ENCODE peak calls at places on chromosome 10, in ten cellular contexts. G is adrenal gland; X is WTC11; U is ELF-1; V is fibroblast of lung; R is substantia nigra; N is fibroblast of mammary gland; J is activated T-cell treated with anti-CD3 and anti-CD28 coated beads for 4 hours; A is stimulated activated CD4-positive, alpha-beta T cell treated with anti-CD3 and anti-CD28 coated beads, Interleukin-1b, Interleukin-23, amount 100 ng/mL, for 1 hour; Q is RWPE1. I is an unnamed sample.

GRCh38 chr10:60340973-60341372 is 48.7 kb downstream of the ANK3 start:
- DNase-seq in U (no peak), Q (no peak), N (peak; percentile 6), G (no peak), A (no peak), V (no peak), R (no peak), X (no peak), J (no peak), I (no peak)

GRCh38 chr10:75599875-75600648 is 168.6 kb downstream of the LRMDA start:
- DNase-seq in X (no peak), J (no peak), U (peak; percentile 68), Q (no peak), V (no peak), G (no peak), A (no peak), N (no peak), R (no peak), I (no peak)

GRCh38 chr10:44863344-44864041 is 47.6 kb upstream of the TMEM72 start:
- DNase-seq in V (peak; percentile 66), A (no peak), X (peak; percentile 43), Q (no peak), N (peak; percentile 7), J (no peak), R (no peak), G (no peak), U (peak; percentile 43), I (no peak)

GRCh38 chr10:28822719-28823464 is 145.6 kb downstream of the BAMBI start:
- DNase-seq in G (no peak), V (no peak), Q (no peak), A (no peak), R (no peak), J (no peak), U (peak; percentile 54), N (no peak), X (no peak), I (no peak)

GRCh38 chr10:69123747-69124557 is at the start of gene VPS26A:
- DNase-seq in U (peak; percentile 98), V (peak; percentile 96), J (peak; percentile 98), R (peak; percentile 99), A (peak; percentile 96), X (peak; percentile 99), Q (peak; percentile 99), N (peak; percentile 96), G (peak; percentile 99), I (peak; percentile 95)

GRCh38 chr10:74176380-74177139 is 25.5 kb downstream of the ADK start:
- DNase-seq in V (peak; percentile 93), G (peak; percentile 98), R (peak; percentile 99), A (peak; percentile 87), Q (peak; percentile 95), J (peak; percentile 90), N (peak; percentile 92), U (peak; percentile 97), X (peak; percentile 93), I (peak; percentile 86)

GRCh38 chr10:78779339-78779955 is 289.3 kb upstream of the ZMIZ1 start:
- DNase-seq in R (no peak), N (no peak), J (no peak), A (no peak), G (no peak), V (peak; percentile 32), X (no peak), Q (no peak), U (no peak), I (no peak)

GRCh38 chr10:24853661-24854060 is 98.7 kb downstream of the PRTFDC1 start:
- DNase-seq in V (no peak), N (peak; percentile 59), G (no peak), A (no peak), U (no peak), R (no peak), J (no peak), X (no peak), Q (no peak), I (peak; percentile 52)

GRCh38 chr10:25232229-25232628 is 57.4 kb downstream of the GPR158 start:
- DNase-seq in A (no peak), X (no peak), G (no peak), Q (no peak), J (no peak), V (no peak), U (no peak), N (no peak), R (no peak), I (no peak)

GRCh38 chr10:109886037-109886787 is 37.1 kb downstream of the XPNPEP1 start:
- DNase-seq in A (no peak), V (peak; percentile 54), N (no peak), R (no peak), G (no peak), U (no peak), Q (no peak), J (no peak), X (no peak), I (peak; percentile 34)

GRCh38 chr10:49162761-49163160 is 25.4 kb downstream of the TMEM273 start:
- DNase-seq in X (no peak), G (no peak), J (no peak), Q (no peak), V (no peak), A (no peak), N (no peak), R (no peak), U (no peak), I (no peak)

GRCh38 chr10:124619802-124620490 is 124.2 kb downstream of the FAM53B start:
- DNase-seq in Q (no peak), U (no peak), N (no peak), A (no peak), V (no peak), J (no peak), R (peak; percentile 85), X (no peak), G (no peak), I (no peak)

GRCh38 chr10:27525819-27526218 is 21.7 kb downstream of the RAB18 start:
- DNase-seq in R (no peak), J (no peak), U (no peak), Q (no peak), G (peak; percentile 21), A (no peak), X (no peak), V (peak; percentile 53), N (peak; percentile 76), I (peak; percentile 61)

GRCh38 chr10:22551966-22552365 is 162.4 kb downstream of the PIP4K2A start:
- DNase-seq in G (no peak), N (no peak), Q (no peak), J (no peak), X (no peak), R (no peak), A (no peak), U (no peak), V (no peak), I (no peak)

GRCh38 chr10:49609283-49610014 is 661 bp upstream of the SLC18A3 start:
- DNase-seq in R (no peak), Q (no peak), G (no peak), U (no peak), A (no peak), V (no peak), X (peak; percentile 68), J (no peak), N (no peak), I (no peak)

GRCh38 chr10:130924138-130924819 is 387.2 kb downstream of the TCERG1L start:
- DNase-seq in Q (peak; percentile 34), R (no peak), U (peak; percentile 81), J (no peak), A (no peak), N (no peak), V (no peak), G (peak; percentile 28), X (peak; percentile 30), I (no peak)

GRCh38 chr10:116708386-116708785 is 34.0 kb downstream of the HSPA12A start:
- DNase-seq in J (no peak), A (no peak), G (no peak), R (no peak), Q (no peak), U (no peak), N (peak; percentile 66), V (peak; percentile 94), X (no peak), I (peak; percentile 79)

GRCh38 chr10:61486738-61487396 is 33.7 kb upstream of the TMEM26 start:
- DNase-seq in J (no peak), V (peak; percentile 27), N (peak; percentile 77), R (no peak), X (no peak), A (no peak), Q (no peak), U (no peak), G (no peak), I (peak; percentile 75)

GRCh38 chr10:43471929-43472720 is 35.2 kb downstream of the ZNF487 start:
- DNase-seq in Q (no peak), A (no peak), N (no peak), X (no peak), V (no peak), R (no peak), U (no peak), G (no peak), J (no peak), I (no peak)

GRCh38 chr10:96701265-96701664 is 19.0 kb downstream of the PIK3AP1 start:
- DNase-seq in V (no peak), U (no peak), R (no peak), A (no peak), G (no peak), X (no peak), Q (no peak), J (no peak), N (no peak), I (no peak)

GRCh38 chr10:132687893-132688579 is 97.9 kb downstream of the NKX6-2 start:
- DNase-seq in X (peak; percentile 11), V (no peak), R (no peak), Q (no peak), A (no peak), G (no peak), U (peak; percentile 43), N (no peak), J (no peak), I (no peak)

GRCh38 chr10:79387466-79387973 is 40.3 kb downstream of the PPIF start:
- DNase-seq in R (no peak), V (no peak), N (no peak), X (peak; percentile 6), A (no peak), Q (no peak), U (no peak), G (peak; percentile 0), J (no peak), I (no peak)

GRCh38 chr10:127720142-127720541 is 16.8 kb upstream of the FOXI2 start:
- DNase-seq in R (no peak), J (no peak), X (no peak), G (no peak), Q (no peak), V (no peak), U (peak; percentile 9), N (no peak), A (no peak), I (no peak)

GRCh38 chr10:59586407-59586891 is 123.2 kb downstream of the SLC16A9 start:
- DNase-seq in U (peak; percentile 12), Q (no peak), A (no peak), V (no peak), R (no peak), G (no peak), N (no peak), J (no peak), X (no peak), I (no peak)

GRCh38 chr10:23314835-23315239 is 29.8 kb downstream of the C10orf67 start:
- DNase-seq in N (peak; percentile 91), V (peak; percentile 73), Q (peak; percentile 56), U (no peak), J (peak; percentile 55), G (peak; percentile 61), R (peak; percentile 50), A (peak; percentile 20), X (no peak), I (peak; percentile 85)

GRCh38 chr10:124308351-124308645 is 110.4 kb downstream of the OAT start:
- DNase-seq in Q (no peak), U (no peak), G (no peak), V (no peak), X (no peak), J (no peak), N (no peak), R (no peak), A (no peak), I (no peak)

GRCh38 chr10:78718032-78718572 is 350.7 kb upstream of the ZMIZ1 start:
- DNase-seq in X (no peak), N (no peak), A (no peak), J (no peak), U (no peak), Q (no peak), G (no peak), V (peak; percentile 41), R (no peak), I (no peak)

GRCh38 chr10:71684356-71685173 is 35.0 kb downstream of the C10orf105 start:
- DNase-seq in Q (no peak), J (no peak), X (no peak), R (no peak), U (no peak), N (no peak), G (no peak), A (no peak), V (no peak), I (no peak)

I was measured in amniotic epithelial cell.